ENCODE peak calls at places on chromosomes 12 and 14, in four cellular contexts. V is neural crest cell, Z is GOT3, Y is activated B cell treated with CpG ODN at 0.5 μM for 24 hours. Q is an unnamed sample.

GRCh38 chr14:51776102-51776894 is 84.1 kb upstream of the GNG2 start:
- DNase-seq in V (peak), Z (peak), Y (no peak), Q (peak)

GRCh38 chr12:113333111-113333750 is 1.7 kb downstream of the SLC8B1 start:
- DNase-seq in Z (no peak), V (no peak), Y (no peak), Q (no peak)

GRCh38 chr14:49950275-49951250 is 57.7 kb downstream of the ARF6 start:
- DNase-seq in Z (no peak), V (no peak), Y (no peak), Q (no peak)

GRCh38 chr12:40697566-40698257 is 5.5 kb downstream of the CNTN1 start:
- DNase-seq in Y (no peak), Z (no peak), V (no peak), Q (no peak)

GRCh38 chr12:3032161-3032560 is 45.0 kb upstream of the TSPAN9 start:
- DNase-seq in Y (no peak), Z (no peak), V (no peak), Q (no peak)

GRCh38 chr12:110849748-110850403 is 3.1 kb downstream of the CCDC63 start:
- DNase-seq in Y (no peak), Z (no peak), V (no peak), Q (no peak)

GRCh38 chr14:62082779-62083178 is 320.6 kb downstream of the SNAPC1 start:
- DNase-seq in V (no peak), Z (no peak), Y (no peak), Q (no peak)

GRCh38 chr14:100536721-100537700 is 50.2 kb downstream of the BEGAIN start:
- DNase-seq in Z (no peak), V (no peak), Y (no peak), Q (peak)

GRCh38 chr12:51071663-51072062 is 11.7 kb downstream of the CSRNP2 start:
- DNase-seq in Y (no peak), Z (no peak), V (no peak), Q (no peak)

GRCh38 chr12:49895773-49896172 is 7.9 kb downstream of the FAIM2 start:
- DNase-seq in Y (no peak), Z (no peak), V (no peak), Q (no peak)

GRCh38 chr14:23566782-23567185 is 807 bp downstream of the AP1G2 start:
- DNase-seq in Y (no peak), Z (no peak), V (no peak), Q (no peak)

GRCh38 chr14:21024668-21025373 is at the start of gene NDRG2:
- DNase-seq in Y (peak), Z (no peak), V (peak), Q (peak)

GRCh38 chr12:79223761-79224160 is 359.2 kb downstream of the SYT1 start:
- DNase-seq in V (no peak), Z (no peak), Y (no peak), Q (no peak)

GRCh38 chr14:68800361-68800760 is 7.5 kb upstream of the ZFP36L1 start:
- DNase-seq in Y (no peak), V (no peak), Z (no peak), Q (no peak)

GRCh38 chr14:77316872-77317271 is 3.8 kb downstream of the POMT2 start:
- DNase-seq in Z (no peak), Y (no peak), V (no peak), Q (no peak)

GRCh38 chr12:1797011-1797901 is 23.1 kb upstream of the LRTM2 start:
- DNase-seq in Y (no peak), V (no peak), Z (no peak), Q (peak)

GRCh38 chr12:81992461-81992860 is 233.3 kb upstream of the PPFIA2 start:
- DNase-seq in Z (no peak), V (no peak), Y (no peak), Q (no peak)

GRCh38 chr12:95788637-95789036 is 1.9 kb downstream of the NTN4 start:
- DNase-seq in Z (no peak), V (no peak), Y (no peak), Q (no peak)

GRCh38 chr12:101243074-101243473 is 33.0 kb upstream of the SLC5A8 start:
- DNase-seq in V (no peak), Y (no peak), Z (no peak), Q (no peak)

Q was measured in GM12892.